ENCODE peak calls at places on chromosome 7, in six cellular contexts. One of them, this sample, is unnamed.

GRCh38 chr7:120785056-120785455 is 72.9 kb downstream of the TSPAN12 start:
- DNase-seq in CD8-positive, alpha-beta memory T cell: no peak
- DNase-seq in COR-L47: no peak
- DNase-seq in RPMI8226: no peak
- DNase-seq in left cardiac atrium: no peak
- DNase-seq in T-helper 2 cell: no peak
- DNase-seq in this sample: no peak

GRCh38 chr7:70693690-70694356 is 438.1 kb upstream of the GALNT17 start:
- DNase-seq in CD8-positive, alpha-beta memory T cell: peak
- DNase-seq in COR-L47: peak
- DNase-seq in RPMI8226: peak
- DNase-seq in left cardiac atrium: peak
- DNase-seq in T-helper 2 cell: peak
- DNase-seq in this sample: peak

GRCh38 chr7:110568932-110569331 is 522.0 kb upstream of the LRRN3 start:
- DNase-seq in CD8-positive, alpha-beta memory T cell: no peak
- DNase-seq in COR-L47: no peak
- DNase-seq in RPMI8226: no peak
- DNase-seq in left cardiac atrium: no peak
- DNase-seq in T-helper 2 cell: no peak
- DNase-seq in this sample: no peak

GRCh38 chr7:29122081-29122480 is 24.3 kb downstream of the CPVL start:
- DNase-seq in CD8-positive, alpha-beta memory T cell: no peak
- DNase-seq in COR-L47: no peak
- DNase-seq in RPMI8226: no peak
- DNase-seq in left cardiac atrium: no peak
- DNase-seq in T-helper 2 cell: no peak
- DNase-seq in this sample: no peak

GRCh38 chr7:100874577-100875355 is at the start of gene SRRT:
- DNase-seq in CD8-positive, alpha-beta memory T cell: peak
- DNase-seq in COR-L47: peak
- DNase-seq in RPMI8226: peak
- DNase-seq in left cardiac atrium: peak
- DNase-seq in T-helper 2 cell: peak
- DNase-seq in this sample: peak

GRCh38 chr7:36986429-36987362 is 262.4 kb upstream of the AOAH start:
- DNase-seq in CD8-positive, alpha-beta memory T cell: peak
- DNase-seq in COR-L47: peak
- DNase-seq in RPMI8226: peak
- DNase-seq in left cardiac atrium: peak
- DNase-seq in T-helper 2 cell: peak
- DNase-seq in this sample: no peak

GRCh38 chr7:27972272-27972671 is 208.3 kb downstream of the JAZF1 start:
- DNase-seq in CD8-positive, alpha-beta memory T cell: peak
- DNase-seq in COR-L47: no peak
- DNase-seq in RPMI8226: no peak
- DNase-seq in left cardiac atrium: no peak
- DNase-seq in T-helper 2 cell: no peak
- DNase-seq in this sample: no peak

GRCh38 chr7:20798081-20798693 is 11.5 kb upstream of the SP8 start:
- DNase-seq in CD8-positive, alpha-beta memory T cell: no peak
- DNase-seq in COR-L47: peak
- DNase-seq in RPMI8226: peak
- DNase-seq in left cardiac atrium: peak
- DNase-seq in T-helper 2 cell: no peak
- DNase-seq in this sample: no peak